ENCODE peak calls at places on chromosomes 13 and 19, in eight cellular contexts. One of them, this sample, is unnamed.

GRCh38 chr13:27839809-27840467 is 47.7 kb downstream of the GSX1 start:
- DNase-seq in NCI-H2029 treated with DMSO at 0.1 percent for 48 hours: no peak
- DNase-seq in effector memory CD4-positive, alpha-beta T cell: no peak
- DNase-seq in heart left ventricle: no peak
- DNase-seq in progenitor cell of endocrine pancreas: no peak
- DNase-seq in WTC11: no peak
- DNase-seq in IMR-90: no peak
- DNase-seq in mucosa of descending colon: no peak
- DNase-seq in this sample: no peak

GRCh38 chr13:114068723-114069322 is 63.6 kb downstream of the RASA3 start:
- DNase-seq in NCI-H2029 treated with DMSO at 0.1 percent for 48 hours: no peak
- DNase-seq in effector memory CD4-positive, alpha-beta T cell: no peak
- DNase-seq in heart left ventricle: peak; percentile 46
- DNase-seq in progenitor cell of endocrine pancreas: no peak
- DNase-seq in WTC11: peak; percentile 18
- DNase-seq in IMR-90: peak; percentile 77
- DNase-seq in mucosa of descending colon: peak; percentile 26
- DNase-seq in this sample: no peak

GRCh38 chr13:40452741-40453665 is 213.4 kb downstream of the FOXO1 start:
- DNase-seq in NCI-H2029 treated with DMSO at 0.1 percent for 48 hours: no peak
- DNase-seq in effector memory CD4-positive, alpha-beta T cell: no peak
- DNase-seq in heart left ventricle: no peak
- DNase-seq in progenitor cell of endocrine pancreas: no peak
- DNase-seq in WTC11: no peak
- DNase-seq in IMR-90: peak; percentile 8
- DNase-seq in mucosa of descending colon: no peak
- DNase-seq in this sample: no peak

GRCh38 chr13:51608857-51609406 is 24.7 kb downstream of the WDFY2 start:
- DNase-seq in NCI-H2029 treated with DMSO at 0.1 percent for 48 hours: no peak
- DNase-seq in effector memory CD4-positive, alpha-beta T cell: no peak
- DNase-seq in heart left ventricle: no peak
- DNase-seq in progenitor cell of endocrine pancreas: no peak
- DNase-seq in WTC11: no peak
- DNase-seq in IMR-90: no peak
- DNase-seq in mucosa of descending colon: no peak
- DNase-seq in this sample: no peak

GRCh38 chr13:73340069-73340468 is 281.3 kb downstream of the KLF5 start:
- DNase-seq in NCI-H2029 treated with DMSO at 0.1 percent for 48 hours: no peak
- DNase-seq in effector memory CD4-positive, alpha-beta T cell: no peak
- DNase-seq in heart left ventricle: no peak
- DNase-seq in progenitor cell of endocrine pancreas: no peak
- DNase-seq in WTC11: no peak
- DNase-seq in IMR-90: no peak
- DNase-seq in mucosa of descending colon: no peak
- DNase-seq in this sample: no peak

GRCh38 chr13:51620165-51620983 is 36.1 kb downstream of the WDFY2 start:
- DNase-seq in NCI-H2029 treated with DMSO at 0.1 percent for 48 hours: no peak
- DNase-seq in effector memory CD4-positive, alpha-beta T cell: no peak
- DNase-seq in heart left ventricle: peak; percentile 59
- DNase-seq in progenitor cell of endocrine pancreas: no peak
- DNase-seq in WTC11: no peak
- DNase-seq in IMR-90: no peak
- DNase-seq in mucosa of descending colon: no peak
- DNase-seq in this sample: no peak

GRCh38 chr19:33714149-33714548 is 82.5 kb upstream of the KCTD15 start:
- DNase-seq in NCI-H2029 treated with DMSO at 0.1 percent for 48 hours: no peak
- DNase-seq in effector memory CD4-positive, alpha-beta T cell: no peak
- DNase-seq in heart left ventricle: no peak
- DNase-seq in progenitor cell of endocrine pancreas: no peak
- DNase-seq in WTC11: no peak
- DNase-seq in IMR-90: no peak
- DNase-seq in mucosa of descending colon: no peak
- DNase-seq in this sample: no peak

GRCh38 chr13:24208314-24208713 is 47.8 kb downstream of the SPATA13 start:
- DNase-seq in NCI-H2029 treated with DMSO at 0.1 percent for 48 hours: no peak
- DNase-seq in effector memory CD4-positive, alpha-beta T cell: no peak
- DNase-seq in heart left ventricle: peak; percentile 41
- DNase-seq in progenitor cell of endocrine pancreas: no peak
- DNase-seq in WTC11: no peak
- DNase-seq in IMR-90: peak; percentile 95
- DNase-seq in mucosa of descending colon: no peak
- DNase-seq in this sample: no peak

GRCh38 chr13:49610176-49610575 is 18.1 kb upstream of the ARL11 start:
- DNase-seq in NCI-H2029 treated with DMSO at 0.1 percent for 48 hours: peak; percentile 60
- DNase-seq in effector memory CD4-positive, alpha-beta T cell: no peak
- DNase-seq in heart left ventricle: no peak
- DNase-seq in progenitor cell of endocrine pancreas: no peak
- DNase-seq in WTC11: no peak
- DNase-seq in IMR-90: no peak
- DNase-seq in mucosa of descending colon: no peak
- DNase-seq in this sample: no peak

GRCh38 chr13:98839826-98840769 is 87.6 kb upstream of the SLC15A1 start:
- DNase-seq in NCI-H2029 treated with DMSO at 0.1 percent for 48 hours: no peak
- DNase-seq in effector memory CD4-positive, alpha-beta T cell: no peak
- DNase-seq in heart left ventricle: peak; percentile 68
- DNase-seq in progenitor cell of endocrine pancreas: peak; percentile 44
- DNase-seq in WTC11: peak; percentile 78
- DNase-seq in IMR-90: peak; percentile 47
- DNase-seq in mucosa of descending colon: peak; percentile 57
- DNase-seq in this sample: no peak

GRCh38 chr13:113035209-113035800 is 66.3 kb downstream of the MCF2L start:
- DNase-seq in NCI-H2029 treated with DMSO at 0.1 percent for 48 hours: no peak
- DNase-seq in effector memory CD4-positive, alpha-beta T cell: no peak
- DNase-seq in heart left ventricle: peak; percentile 26
- DNase-seq in progenitor cell of endocrine pancreas: no peak
- DNase-seq in WTC11: no peak
- DNase-seq in IMR-90: no peak
- DNase-seq in mucosa of descending colon: no peak
- DNase-seq in this sample: no peak

GRCh38 chr19:16374436-16374835 is 49.8 kb downstream of the KLF2 start:
- DNase-seq in NCI-H2029 treated with DMSO at 0.1 percent for 48 hours: no peak
- DNase-seq in effector memory CD4-positive, alpha-beta T cell: no peak
- DNase-seq in heart left ventricle: no peak
- DNase-seq in progenitor cell of endocrine pancreas: no peak
- DNase-seq in WTC11: no peak
- DNase-seq in IMR-90: no peak
- DNase-seq in mucosa of descending colon: peak; percentile 4
- DNase-seq in this sample: no peak

GRCh38 chr13:104796581-104796980 is 1730.4 kb upstream of the SLC10A2 start:
- DNase-seq in NCI-H2029 treated with DMSO at 0.1 percent for 48 hours: no peak
- DNase-seq in effector memory CD4-positive, alpha-beta T cell: no peak
- DNase-seq in heart left ventricle: no peak
- DNase-seq in progenitor cell of endocrine pancreas: no peak
- DNase-seq in WTC11: no peak
- DNase-seq in IMR-90: no peak
- DNase-seq in mucosa of descending colon: no peak
- DNase-seq in this sample: no peak

GRCh38 chr13:77874406-77874805 is 44.2 kb downstream of the EDNRB start:
- DNase-seq in NCI-H2029 treated with DMSO at 0.1 percent for 48 hours: no peak
- DNase-seq in effector memory CD4-positive, alpha-beta T cell: no peak
- DNase-seq in heart left ventricle: no peak
- DNase-seq in progenitor cell of endocrine pancreas: no peak
- DNase-seq in WTC11: no peak
- DNase-seq in IMR-90: peak; percentile 80
- DNase-seq in mucosa of descending colon: no peak
- DNase-seq in this sample: no peak

GRCh38 chr19:45443462-45444317 is 20.0 kb upstream of the ERCC1 start:
- DNase-seq in NCI-H2029 treated with DMSO at 0.1 percent for 48 hours: no peak
- DNase-seq in effector memory CD4-positive, alpha-beta T cell: peak; percentile 54
- DNase-seq in heart left ventricle: peak; percentile 99
- DNase-seq in progenitor cell of endocrine pancreas: peak; percentile 89
- DNase-seq in WTC11: peak; percentile 96
- DNase-seq in IMR-90: peak; percentile 82
- DNase-seq in mucosa of descending colon: peak; percentile 97
- DNase-seq in this sample: peak; percentile 100